ENCODE peak calls at places on chromosomes 13 and 19, in eight cellular contexts. One of them, this sample, is unnamed.

GRCh38 chr13:76769238-76769859 is 116.9 kb downstream of the KCTD12 start:
- DNase-seq in uterus: no peak
- DNase-seq in kidney epithelial cell: no peak
- DNase-seq in CD8-positive, alpha-beta T cell: no peak
- DNase-seq in GM23338: no peak
- DNase-seq in cardiac fibroblast: no peak
- DNase-seq in testis: no peak
- DNase-seq in colonic mucosa: no peak
- DNase-seq in this sample: no peak

GRCh38 chr13:25247345-25247744 is 39.9 kb downstream of the MTMR6 start:
- DNase-seq in uterus: no peak
- DNase-seq in kidney epithelial cell: no peak
- DNase-seq in CD8-positive, alpha-beta T cell: no peak
- DNase-seq in GM23338: no peak
- DNase-seq in cardiac fibroblast: no peak
- DNase-seq in testis: no peak
- DNase-seq in colonic mucosa: no peak
- DNase-seq in this sample: no peak

GRCh38 chr19:5395996-5396939 is 55.7 kb upstream of the PTPRS start:
- DNase-seq in uterus: no peak
- DNase-seq in kidney epithelial cell: no peak
- DNase-seq in CD8-positive, alpha-beta T cell: no peak
- DNase-seq in GM23338: peak
- DNase-seq in cardiac fibroblast: no peak
- DNase-seq in testis: no peak
- DNase-seq in colonic mucosa: no peak
- DNase-seq in this sample: no peak

GRCh38 chr19:2249010-2249866 is at the start of gene AMH:
- DNase-seq in uterus: no peak
- DNase-seq in kidney epithelial cell: no peak
- DNase-seq in CD8-positive, alpha-beta T cell: no peak
- DNase-seq in GM23338: no peak
- DNase-seq in cardiac fibroblast: no peak
- DNase-seq in testis: peak
- DNase-seq in colonic mucosa: no peak
- DNase-seq in this sample: no peak

GRCh38 chr19:3801412-3802096 is 15.4 kb upstream of the MATK start:
- DNase-seq in uterus: no peak
- DNase-seq in kidney epithelial cell: no peak
- DNase-seq in CD8-positive, alpha-beta T cell: peak
- DNase-seq in GM23338: peak
- DNase-seq in cardiac fibroblast: peak
- DNase-seq in testis: peak
- DNase-seq in colonic mucosa: peak
- DNase-seq in this sample: no peak

GRCh38 chr13:35475131-35475959 is 1.1 kb downstream of the MAB21L1 start:
- DNase-seq in uterus: no peak
- DNase-seq in kidney epithelial cell: no peak
- DNase-seq in CD8-positive, alpha-beta T cell: no peak
- DNase-seq in GM23338: peak
- DNase-seq in cardiac fibroblast: peak
- DNase-seq in testis: peak
- DNase-seq in colonic mucosa: peak
- DNase-seq in this sample: no peak

GRCh38 chr13:102598061-102598460 is 1.3 kb downstream of the TPP2 start:
- DNase-seq in uterus: no peak
- DNase-seq in kidney epithelial cell: no peak
- DNase-seq in CD8-positive, alpha-beta T cell: no peak
- DNase-seq in GM23338: no peak
- DNase-seq in cardiac fibroblast: no peak
- DNase-seq in testis: no peak
- DNase-seq in colonic mucosa: no peak
- DNase-seq in this sample: no peak

GRCh38 chr19:46299004-46299509 is 2.2 kb downstream of the HIF3A start:
- DNase-seq in uterus: peak
- DNase-seq in kidney epithelial cell: peak
- DNase-seq in CD8-positive, alpha-beta T cell: no peak
- DNase-seq in GM23338: no peak
- DNase-seq in cardiac fibroblast: peak
- DNase-seq in testis: peak
- DNase-seq in colonic mucosa: peak
- DNase-seq in this sample: peak

DNA sequence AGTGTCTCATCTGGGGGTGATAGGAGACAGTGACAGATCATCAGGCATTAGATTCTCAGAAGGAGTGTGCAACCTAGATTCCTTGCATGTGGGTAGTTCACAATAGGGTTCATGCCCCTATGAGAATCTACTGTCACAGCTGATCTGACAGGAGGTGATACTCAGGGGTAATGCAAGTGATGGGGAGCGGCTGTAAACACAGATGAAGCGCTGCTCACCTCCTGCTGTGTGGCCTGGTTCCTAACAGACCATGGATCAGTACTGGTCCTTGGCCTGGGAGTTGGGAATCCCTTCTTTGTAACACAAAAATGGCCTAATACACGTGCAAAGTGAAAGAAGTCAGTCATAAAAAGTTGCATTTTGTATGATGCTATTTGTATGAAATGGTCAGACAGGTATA is 107.6 kb upstream of the TUBA3C start:
- DNase-seq in uterus: no peak
- DNase-seq in kidney epithelial cell: no peak
- DNase-seq in CD8-positive, alpha-beta T cell: no peak
- DNase-seq in GM23338: no peak
- DNase-seq in cardiac fibroblast: no peak
- DNase-seq in testis: no peak
- DNase-seq in colonic mucosa: no peak
- DNase-seq in this sample: no peak
- TF ChIP-seq CTCF in uterus: no peak
- TF ChIP-seq CTCF in kidney epithelial cell: no peak
- TF ChIP-seq CTCF in CD8-positive, alpha-beta T cell: no peak
- TF ChIP-seq CTCF in GM23338: no peak
- TF ChIP-seq CTCF in cardiac fibroblast: no peak
- TF ChIP-seq CTCF in testis: no peak
- TF ChIP-seq CTCF in colonic mucosa: no peak
- TF ChIP-seq CTCF in this sample: no peak

GRCh38 chr13:89361909-89362308 is 1690.7 kb downstream of the SLITRK5 start:
- DNase-seq in uterus: no peak
- DNase-seq in kidney epithelial cell: no peak
- DNase-seq in CD8-positive, alpha-beta T cell: no peak
- DNase-seq in GM23338: no peak
- DNase-seq in cardiac fibroblast: peak
- DNase-seq in testis: no peak
- DNase-seq in colonic mucosa: no peak
- DNase-seq in this sample: no peak
- TF ChIP-seq CTCF in uterus: no peak
- TF ChIP-seq CTCF in kidney epithelial cell: peak
- TF ChIP-seq CTCF in CD8-positive, alpha-beta T cell: no peak
- TF ChIP-seq CTCF in GM23338: peak
- TF ChIP-seq CTCF in cardiac fibroblast: no peak
- TF ChIP-seq CTCF in testis: peak
- TF ChIP-seq CTCF in colonic mucosa: no peak
- TF ChIP-seq CTCF in this sample: no peak

DNA sequence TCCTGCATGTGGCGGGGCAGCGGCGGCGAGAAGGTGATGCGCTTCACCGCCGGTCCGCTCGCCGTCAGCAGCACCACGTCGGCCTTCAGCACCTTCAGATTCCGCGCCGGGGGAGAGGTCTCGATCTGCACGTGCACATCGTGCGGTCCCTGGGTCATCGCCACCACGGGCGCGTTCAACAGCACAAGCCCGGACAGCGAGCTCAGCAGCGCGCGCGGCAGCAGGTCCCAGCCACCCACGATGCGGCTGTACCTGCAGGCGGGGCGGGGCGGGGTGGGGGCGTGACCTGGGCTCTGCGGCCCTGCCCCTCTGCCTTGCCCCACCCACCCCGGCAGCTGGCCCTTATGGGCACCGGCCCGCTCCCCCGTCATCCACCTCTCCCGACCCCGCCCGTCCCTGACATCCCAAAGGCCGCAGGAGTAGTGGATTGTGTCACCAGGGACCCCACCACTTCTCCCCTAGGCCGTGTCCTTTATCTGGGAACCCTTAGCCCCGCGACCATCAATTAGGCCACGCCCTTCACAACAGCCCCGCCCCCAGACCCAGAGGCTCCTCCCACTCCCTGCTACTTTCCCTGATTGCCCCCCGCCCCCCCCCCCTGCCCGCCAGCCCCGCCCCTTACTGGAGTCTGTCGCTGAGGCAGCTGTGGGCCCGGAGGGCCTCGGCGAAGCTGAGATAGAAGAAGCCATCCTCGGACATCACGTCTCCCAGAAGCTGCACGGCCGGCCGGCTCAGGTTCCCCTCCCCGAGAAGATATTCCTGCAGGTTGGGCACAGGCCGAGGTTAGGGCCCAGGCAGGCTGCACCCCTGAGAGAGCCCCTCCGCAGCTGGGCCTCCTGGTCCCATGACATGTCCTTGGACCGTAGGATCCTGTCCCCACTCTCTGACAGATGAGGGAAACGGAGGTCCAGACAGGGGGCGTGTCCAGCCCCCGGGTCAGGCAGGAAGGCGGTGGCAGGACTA is 6.1 kb downstream of the IL4I1 start:
- DNase-seq in uterus: no peak
- DNase-seq in kidney epithelial cell: no peak
- DNase-seq in CD8-positive, alpha-beta T cell: peak
- DNase-seq in GM23338: peak
- DNase-seq in cardiac fibroblast: no peak
- DNase-seq in testis: peak
- DNase-seq in colonic mucosa: peak
- DNase-seq in this sample: no peak
- TF ChIP-seq CTCF in uterus: no peak
- TF ChIP-seq CTCF in kidney epithelial cell: no peak
- TF ChIP-seq CTCF in CD8-positive, alpha-beta T cell: peak
- TF ChIP-seq CTCF in GM23338: peak
- TF ChIP-seq CTCF in cardiac fibroblast: no peak
- TF ChIP-seq CTCF in testis: no peak
- TF ChIP-seq CTCF in colonic mucosa: no peak
- TF ChIP-seq CTCF in this sample: peak

DNA sequence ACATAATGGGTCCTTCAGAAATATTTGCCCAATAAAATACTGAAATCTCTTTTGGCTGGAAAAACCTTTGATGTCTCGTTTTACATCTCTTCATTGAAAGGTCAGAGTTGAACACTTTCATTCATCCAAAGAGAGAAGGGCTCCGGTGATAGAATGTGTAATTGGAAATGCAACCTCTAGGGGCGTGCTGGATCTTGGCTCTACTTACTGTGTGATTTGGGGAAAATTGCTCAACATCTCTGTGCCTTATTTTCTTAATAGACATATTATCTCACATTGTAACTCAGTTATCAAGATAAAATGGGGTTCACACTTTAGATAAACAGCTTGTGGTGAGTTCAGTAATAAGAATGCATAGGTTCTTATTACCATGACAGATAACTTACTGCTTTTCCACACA is 1444.1 kb downstream of the SLITRK5 start:
- DNase-seq in uterus: no peak
- DNase-seq in kidney epithelial cell: no peak
- DNase-seq in CD8-positive, alpha-beta T cell: no peak
- DNase-seq in GM23338: peak
- DNase-seq in cardiac fibroblast: no peak
- DNase-seq in testis: no peak
- DNase-seq in colonic mucosa: no peak
- DNase-seq in this sample: no peak
- TF ChIP-seq CTCF in uterus: no peak
- TF ChIP-seq CTCF in kidney epithelial cell: peak
- TF ChIP-seq CTCF in CD8-positive, alpha-beta T cell: no peak
- TF ChIP-seq CTCF in GM23338: peak
- TF ChIP-seq CTCF in cardiac fibroblast: no peak
- TF ChIP-seq CTCF in testis: no peak
- TF ChIP-seq CTCF in colonic mucosa: no peak
- TF ChIP-seq CTCF in this sample: no peak

DNA sequence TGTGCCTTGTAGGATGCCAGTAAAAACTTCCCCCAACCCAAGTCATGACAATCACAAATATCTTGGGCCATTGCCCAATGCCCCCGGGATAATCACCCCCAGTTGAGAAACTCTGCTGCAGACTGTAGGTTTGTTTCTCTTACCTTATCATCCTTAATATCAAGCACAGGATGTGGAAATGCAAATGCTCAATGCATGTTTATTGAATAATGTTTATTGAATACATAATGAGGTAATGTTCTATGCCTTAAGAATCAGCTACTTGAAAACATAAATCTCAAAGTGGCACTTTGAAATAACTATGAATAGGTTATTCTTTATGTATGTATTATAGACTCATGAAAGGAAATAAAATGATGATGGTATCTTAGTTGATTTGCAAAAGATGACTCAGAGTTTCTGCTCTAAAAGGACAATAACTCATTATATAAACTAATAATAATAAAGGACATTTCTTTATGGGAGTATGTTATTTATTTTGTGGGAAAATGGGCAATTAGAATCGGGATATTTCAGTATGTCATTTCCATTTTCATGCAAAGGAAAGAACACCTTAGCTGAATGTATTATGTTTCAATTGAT is 414.2 kb downstream of the EFNB2 start:
- DNase-seq in uterus: no peak
- DNase-seq in kidney epithelial cell: no peak
- DNase-seq in CD8-positive, alpha-beta T cell: no peak
- DNase-seq in GM23338: no peak
- DNase-seq in cardiac fibroblast: no peak
- DNase-seq in testis: no peak
- DNase-seq in colonic mucosa: no peak
- DNase-seq in this sample: no peak
- TF ChIP-seq CTCF in uterus: no peak
- TF ChIP-seq CTCF in kidney epithelial cell: no peak
- TF ChIP-seq CTCF in CD8-positive, alpha-beta T cell: no peak
- TF ChIP-seq CTCF in GM23338: no peak
- TF ChIP-seq CTCF in cardiac fibroblast: no peak
- TF ChIP-seq CTCF in testis: no peak
- TF ChIP-seq CTCF in colonic mucosa: no peak
- TF ChIP-seq CTCF in this sample: no peak